ENCODE peak calls at places on chromosome 1, in six cellular contexts. One of them, this sample, is unnamed.

GRCh38 chr1:25167269-25168192 is 64.8 kb downstream of the SYF2 start:
- DNase-seq in neural crest cell: peak; percentile 60
- DNase-seq in tibial nerve: no peak
- DNase-seq in activated CD8-positive, alpha-beta memory T cell treated with anti-CD3 and anti-CD28 coated beads, Interleukin-2, amount 50 U/mL, for 4 hours: no peak
- DNase-seq in stimulated activated CD8-positive, alpha-beta memory T cell treated with anti-CD3 and anti-CD28 coated beads, Interleukin-15, amount 100 ng/mL, for 24 hours: no peak
- DNase-seq in brain microvascular endothelial cell: no peak
- DNase-seq in this sample: peak; percentile 77

GRCh38 chr1:212600980-212601379 is 7.6 kb upstream of the ATF3 start:
- DNase-seq in stimulated activated CD8-positive, alpha-beta memory T cell treated with anti-CD3 and anti-CD28 coated beads, Interleukin-15, amount 100 ng/mL, for 24 hours: no peak
- DNase-seq in brain microvascular endothelial cell: no peak
- DNase-seq in neural crest cell: no peak
- DNase-seq in tibial nerve: no peak
- DNase-seq in activated CD8-positive, alpha-beta memory T cell treated with anti-CD3 and anti-CD28 coated beads, Interleukin-2, amount 50 U/mL, for 4 hours: no peak
- DNase-seq in this sample: no peak

GRCh38 chr1:94079056-94079990 is 41.6 kb downstream of the ABCA4 start:
- DNase-seq in neural crest cell: no peak
- DNase-seq in stimulated activated CD8-positive, alpha-beta memory T cell treated with anti-CD3 and anti-CD28 coated beads, Interleukin-15, amount 100 ng/mL, for 24 hours: no peak
- DNase-seq in brain microvascular endothelial cell: no peak
- DNase-seq in tibial nerve: no peak
- DNase-seq in activated CD8-positive, alpha-beta memory T cell treated with anti-CD3 and anti-CD28 coated beads, Interleukin-2, amount 50 U/mL, for 4 hours: no peak
- DNase-seq in this sample: no peak

GRCh38 chr1:156680056-156680455 is 2.8 kb upstream of the NES start:
- DNase-seq in neural crest cell: no peak
- DNase-seq in activated CD8-positive, alpha-beta memory T cell treated with anti-CD3 and anti-CD28 coated beads, Interleukin-2, amount 50 U/mL, for 4 hours: no peak
- DNase-seq in tibial nerve: no peak
- DNase-seq in brain microvascular endothelial cell: no peak
- DNase-seq in stimulated activated CD8-positive, alpha-beta memory T cell treated with anti-CD3 and anti-CD28 coated beads, Interleukin-15, amount 100 ng/mL, for 24 hours: no peak
- DNase-seq in this sample: no peak

GRCh38 chr1:29121951-29122661 is 1.6 kb downstream of the TMEM200B start:
- DNase-seq in brain microvascular endothelial cell: no peak
- DNase-seq in activated CD8-positive, alpha-beta memory T cell treated with anti-CD3 and anti-CD28 coated beads, Interleukin-2, amount 50 U/mL, for 4 hours: no peak
- DNase-seq in tibial nerve: no peak
- DNase-seq in stimulated activated CD8-positive, alpha-beta memory T cell treated with anti-CD3 and anti-CD28 coated beads, Interleukin-15, amount 100 ng/mL, for 24 hours: no peak
- DNase-seq in neural crest cell: no peak
- DNase-seq in this sample: no peak

GRCh38 chr1:197910120-197911110 is 6.8 kb upstream of the LHX9 start:
- DNase-seq in activated CD8-positive, alpha-beta memory T cell treated with anti-CD3 and anti-CD28 coated beads, Interleukin-2, amount 50 U/mL, for 4 hours: no peak
- DNase-seq in neural crest cell: no peak
- DNase-seq in tibial nerve: no peak
- DNase-seq in brain microvascular endothelial cell: no peak
- DNase-seq in stimulated activated CD8-positive, alpha-beta memory T cell treated with anti-CD3 and anti-CD28 coated beads, Interleukin-15, amount 100 ng/mL, for 24 hours: no peak
- DNase-seq in this sample: no peak

GRCh38 chr1:2381741-2382620 is 9.4 kb downstream of the MORN1 start:
- DNase-seq in activated CD8-positive, alpha-beta memory T cell treated with anti-CD3 and anti-CD28 coated beads, Interleukin-2, amount 50 U/mL, for 4 hours: peak; percentile 81
- DNase-seq in stimulated activated CD8-positive, alpha-beta memory T cell treated with anti-CD3 and anti-CD28 coated beads, Interleukin-15, amount 100 ng/mL, for 24 hours: peak; percentile 55
- DNase-seq in brain microvascular endothelial cell: peak; percentile 55
- DNase-seq in tibial nerve: peak; percentile 76
- DNase-seq in neural crest cell: peak; percentile 85
- DNase-seq in this sample: no peak

GRCh38 chr1:22350171-22350961 is 101.3 kb upstream of the ZBTB40 start:
- DNase-seq in neural crest cell: no peak
- DNase-seq in tibial nerve: no peak
- DNase-seq in stimulated activated CD8-positive, alpha-beta memory T cell treated with anti-CD3 and anti-CD28 coated beads, Interleukin-15, amount 100 ng/mL, for 24 hours: no peak
- DNase-seq in brain microvascular endothelial cell: no peak
- DNase-seq in activated CD8-positive, alpha-beta memory T cell treated with anti-CD3 and anti-CD28 coated beads, Interleukin-2, amount 50 U/mL, for 4 hours: no peak
- DNase-seq in this sample: no peak

GRCh38 chr1:897176-897575 is 26.5 kb upstream of the SAMD11 start:
- DNase-seq in activated CD8-positive, alpha-beta memory T cell treated with anti-CD3 and anti-CD28 coated beads, Interleukin-2, amount 50 U/mL, for 4 hours: no peak
- DNase-seq in stimulated activated CD8-positive, alpha-beta memory T cell treated with anti-CD3 and anti-CD28 coated beads, Interleukin-15, amount 100 ng/mL, for 24 hours: no peak
- DNase-seq in neural crest cell: no peak
- DNase-seq in tibial nerve: no peak
- DNase-seq in brain microvascular endothelial cell: no peak
- DNase-seq in this sample: peak; percentile 84

GRCh38 chr1:235866207-235866912 is at the start of gene LYST:
- DNase-seq in activated CD8-positive, alpha-beta memory T cell treated with anti-CD3 and anti-CD28 coated beads, Interleukin-2, amount 50 U/mL, for 4 hours: peak; percentile 50
- DNase-seq in brain microvascular endothelial cell: peak; percentile 50
- DNase-seq in neural crest cell: peak; percentile 28
- DNase-seq in stimulated activated CD8-positive, alpha-beta memory T cell treated with anti-CD3 and anti-CD28 coated beads, Interleukin-15, amount 100 ng/mL, for 24 hours: no peak
- DNase-seq in tibial nerve: peak; percentile 45
- DNase-seq in this sample: no peak